ENCODE peak calls at places on chromosomes 13 and 19, in eight cellular contexts. One of them, this sample, is unnamed.
A peak's percentile ranks its signal among the peaks of the same experiment; 100 is the strongest.

GRCh38 chr19:19488875-19489690 is 26.3 kb downstream of the TSSK6 start:
- DNase-seq in transverse colon: peak; percentile 79
- DNase-seq in stomach: peak; percentile 64
- DNase-seq in body of pancreas: peak; percentile 82
- DNase-seq in Peyer's patch: peak; percentile 85
- DNase-seq in gastrocnemius medialis: peak; percentile 34
- DNase-seq in esophagus squamous epithelium: peak; percentile 70
- DNase-seq in uterus: peak; percentile 76
- DNase-seq in this sample: peak; percentile 77

GRCh38 chr19:10431943-10432735 is 11.8 kb downstream of the PDE4A start:
- DNase-seq in gastrocnemius medialis: peak; percentile 64
- DNase-seq in transverse colon: peak; percentile 86
- DNase-seq in uterus: no peak
- DNase-seq in body of pancreas: peak; percentile 64
- DNase-seq in esophagus squamous epithelium: no peak
- DNase-seq in stomach: peak; percentile 78
- DNase-seq in Peyer's patch: peak; percentile 73
- DNase-seq in this sample: peak; percentile 37

GRCh38 chr13:103315701-103316100 is 249.5 kb upstream of the SLC10A2 start:
- DNase-seq in uterus: no peak
- DNase-seq in stomach: no peak
- DNase-seq in gastrocnemius medialis: no peak
- DNase-seq in transverse colon: no peak
- DNase-seq in body of pancreas: no peak
- DNase-seq in esophagus squamous epithelium: no peak
- DNase-seq in Peyer's patch: no peak
- DNase-seq in this sample: no peak

GRCh38 chr19:12687496-12688196 is at the start of gene GNG14:
- DNase-seq in uterus: no peak
- DNase-seq in gastrocnemius medialis: no peak
- DNase-seq in transverse colon: no peak
- DNase-seq in body of pancreas: no peak
- DNase-seq in esophagus squamous epithelium: no peak
- DNase-seq in stomach: no peak
- DNase-seq in Peyer's patch: no peak
- DNase-seq in this sample: no peak

GRCh38 chr19:33373701-33374405 is at the start of gene CEBPG:
- DNase-seq in transverse colon: peak; percentile 68
- DNase-seq in Peyer's patch: peak; percentile 54
- DNase-seq in stomach: peak; percentile 55
- DNase-seq in body of pancreas: peak; percentile 72
- DNase-seq in esophagus squamous epithelium: no peak
- DNase-seq in gastrocnemius medialis: no peak
- DNase-seq in uterus: peak; percentile 48
- DNase-seq in this sample: peak; percentile 54

GRCh38 chr13:20350819-20351218 is 118.7 kb upstream of the GJB6 start:
- DNase-seq in esophagus squamous epithelium: no peak
- DNase-seq in body of pancreas: no peak
- DNase-seq in gastrocnemius medialis: no peak
- DNase-seq in stomach: no peak
- DNase-seq in uterus: no peak
- DNase-seq in Peyer's patch: no peak
- DNase-seq in transverse colon: no peak
- DNase-seq in this sample: no peak

GRCh38 chr13:112204881-112205327 is 138.0 kb downstream of the SOX1 start:
- DNase-seq in body of pancreas: peak; percentile 62
- DNase-seq in uterus: no peak
- DNase-seq in transverse colon: no peak
- DNase-seq in gastrocnemius medialis: no peak
- DNase-seq in esophagus squamous epithelium: no peak
- DNase-seq in stomach: no peak
- DNase-seq in Peyer's patch: no peak
- DNase-seq in this sample: no peak

GRCh38 chr13:75052616-75053015 is 429.4 kb downstream of the TBC1D4 start:
- DNase-seq in stomach: no peak
- DNase-seq in body of pancreas: no peak
- DNase-seq in gastrocnemius medialis: no peak
- DNase-seq in transverse colon: no peak
- DNase-seq in uterus: no peak
- DNase-seq in esophagus squamous epithelium: no peak
- DNase-seq in Peyer's patch: no peak
- DNase-seq in this sample: no peak

GRCh38 chr19:1812426-1813196 is 535 bp upstream of the ATP8B3 start:
- DNase-seq in transverse colon: peak; percentile 97
- DNase-seq in esophagus squamous epithelium: peak; percentile 83
- DNase-seq in Peyer's patch: peak; percentile 94
- DNase-seq in uterus: peak; percentile 91
- DNase-seq in body of pancreas: peak; percentile 92
- DNase-seq in stomach: peak; percentile 91
- DNase-seq in gastrocnemius medialis: peak; percentile 72
- DNase-seq in this sample: peak; percentile 96

GRCh38 chr13:94886191-94886590 is 173.8 kb upstream of the SOX21 start:
- DNase-seq in transverse colon: no peak
- DNase-seq in stomach: no peak
- DNase-seq in gastrocnemius medialis: no peak
- DNase-seq in uterus: no peak
- DNase-seq in body of pancreas: no peak
- DNase-seq in esophagus squamous epithelium: no peak
- DNase-seq in Peyer's patch: no peak
- DNase-seq in this sample: no peak

GRCh38 chr13:108018371-108018870 is 196.9 kb downstream of the LIG4 start:
- DNase-seq in body of pancreas: no peak
- DNase-seq in uterus: no peak
- DNase-seq in stomach: no peak
- DNase-seq in esophagus squamous epithelium: no peak
- DNase-seq in transverse colon: no peak
- DNase-seq in Peyer's patch: no peak
- DNase-seq in gastrocnemius medialis: no peak
- DNase-seq in this sample: no peak

GRCh38 chr13:110448230-110448629 is 113.3 kb downstream of the RAB20 start:
- DNase-seq in body of pancreas: no peak
- DNase-seq in esophagus squamous epithelium: no peak
- DNase-seq in gastrocnemius medialis: no peak
- DNase-seq in Peyer's patch: no peak
- DNase-seq in uterus: no peak
- DNase-seq in transverse colon: no peak
- DNase-seq in stomach: no peak
- DNase-seq in this sample: no peak

GRCh38 chr13:70384156-70384555 is 275.9 kb upstream of the KLHL1 start:
- DNase-seq in gastrocnemius medialis: no peak
- DNase-seq in Peyer's patch: no peak
- DNase-seq in stomach: no peak
- DNase-seq in transverse colon: no peak
- DNase-seq in uterus: no peak
- DNase-seq in esophagus squamous epithelium: no peak
- DNase-seq in body of pancreas: no peak
- DNase-seq in this sample: no peak

GRCh38 chr13:44575741-44576395 is at the start of gene TSC22D1:
- DNase-seq in Peyer's patch: peak; percentile 56
- DNase-seq in uterus: peak; percentile 38
- DNase-seq in gastrocnemius medialis: no peak
- DNase-seq in stomach: peak; percentile 51
- DNase-seq in body of pancreas: peak; percentile 54
- DNase-seq in esophagus squamous epithelium: no peak
- DNase-seq in transverse colon: peak; percentile 57
- DNase-seq in this sample: peak; percentile 65

GRCh38 chr19:17831419-17831888 is 10.1 kb upstream of the INSL3 start:
- DNase-seq in esophagus squamous epithelium: no peak
- DNase-seq in gastrocnemius medialis: no peak
- DNase-seq in transverse colon: no peak
- DNase-seq in body of pancreas: no peak
- DNase-seq in stomach: no peak
- DNase-seq in uterus: no peak
- DNase-seq in Peyer's patch: no peak
- DNase-seq in this sample: no peak

GRCh38 chr19:12783849-12784393 is 7.4 kb upstream of the JUNB start:
- DNase-seq in uterus: peak; percentile 50
- DNase-seq in stomach: no peak
- DNase-seq in body of pancreas: peak; percentile 55
- DNase-seq in Peyer's patch: no peak
- DNase-seq in transverse colon: peak; percentile 73
- DNase-seq in esophagus squamous epithelium: no peak
- DNase-seq in gastrocnemius medialis: no peak
- DNase-seq in this sample: peak; percentile 30

DNA sequence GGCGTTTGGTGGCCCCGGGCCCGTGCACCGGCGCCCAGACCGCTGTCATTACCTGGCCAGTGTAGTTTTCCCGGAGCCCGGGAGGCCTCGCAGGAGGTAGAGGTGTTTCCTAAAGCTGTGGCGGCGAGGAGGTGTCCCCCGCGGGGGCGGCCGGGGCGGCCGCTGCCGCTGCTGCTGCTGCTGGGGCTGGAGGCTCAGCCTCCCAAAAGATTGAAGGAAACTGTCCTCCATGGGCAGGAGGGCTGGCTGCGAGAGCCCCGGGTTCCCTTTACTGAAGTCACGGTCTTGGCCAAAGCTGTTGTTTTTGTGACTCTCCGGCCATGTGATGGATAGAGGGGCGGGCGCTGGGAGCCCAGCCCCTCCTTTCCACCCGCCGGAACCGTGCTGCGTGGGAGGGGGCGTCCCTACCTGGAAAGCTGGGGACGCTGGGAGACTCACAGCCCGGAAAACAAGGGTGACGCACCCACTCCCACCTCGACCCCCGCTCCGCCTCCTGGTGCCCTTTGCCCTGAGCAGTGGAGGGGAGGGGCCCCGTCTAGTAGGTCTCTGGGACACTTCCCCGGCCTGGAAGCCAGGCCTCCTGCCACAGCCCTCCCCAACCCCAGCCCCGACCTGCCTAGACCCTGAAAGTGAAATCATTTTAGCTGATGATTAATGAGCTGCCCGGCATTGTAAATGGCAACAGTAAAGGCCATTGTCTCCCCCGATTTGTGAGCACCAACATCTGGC is at the start of gene N4BP2L1:
- DNase-seq in body of pancreas: peak; percentile 85
- DNase-seq in esophagus squamous epithelium: peak; percentile 45
- DNase-seq in stomach: peak; percentile 71
- DNase-seq in transverse colon: peak; percentile 85
- DNase-seq in Peyer's patch: peak; percentile 88
- DNase-seq in gastrocnemius medialis: peak; percentile 63
- DNase-seq in uterus: peak; percentile 81
- DNase-seq in this sample: peak; percentile 82
- TF ChIP-seq POLR2A in body of pancreas: peak; percentile 95
- TF ChIP-seq POLR2A in esophagus squamous epithelium: peak; percentile 92
- TF ChIP-seq POLR2A in stomach: no peak
- TF ChIP-seq POLR2A in transverse colon: peak; percentile 87
- TF ChIP-seq POLR2A in Peyer's patch: peak; percentile 60
- TF ChIP-seq POLR2A in gastrocnemius medialis: peak; percentile 92
- TF ChIP-seq POLR2A in uterus: peak; percentile 96
- TF ChIP-seq POLR2A in this sample: peak; percentile 41

GRCh38 chr13:101916758-101917474 is 464.4 kb downstream of the ITGBL1 start:
- DNase-seq in uterus: no peak
- DNase-seq in esophagus squamous epithelium: no peak
- DNase-seq in Peyer's patch: no peak
- DNase-seq in stomach: no peak
- DNase-seq in body of pancreas: no peak
- DNase-seq in transverse colon: no peak
- DNase-seq in gastrocnemius medialis: no peak
- DNase-seq in this sample: no peak
- H3K4me3 ChIP-seq in uterus: no peak overlapping the region
- H3K4me3 ChIP-seq in esophagus squamous epithelium: peak overlapping the region; percentile 63
- H3K4me3 ChIP-seq in Peyer's patch: no peak overlapping the region
- H3K4me3 ChIP-seq in stomach: peak overlapping the region; percentile 40
- H3K4me3 ChIP-seq in body of pancreas: no peak overlapping the region
- H3K4me3 ChIP-seq in transverse colon: no peak overlapping the region
- H3K4me3 ChIP-seq in gastrocnemius medialis: peak overlapping the region; percentile 21
- H3K4me3 ChIP-seq in this sample: peak overlapping the region; percentile 29

GRCh38 chr19:52221031-52221430 is 31.2 kb downstream of the PPP2R1A start:
- DNase-seq in Peyer's patch: no peak
- DNase-seq in stomach: no peak
- DNase-seq in uterus: no peak
- DNase-seq in transverse colon: no peak
- DNase-seq in esophagus squamous epithelium: no peak
- DNase-seq in body of pancreas: no peak
- DNase-seq in gastrocnemius medialis: no peak
- DNase-seq in this sample: no peak
- H3K27ac ChIP-seq in Peyer's patch: no peak overlapping the region
- H3K27ac ChIP-seq in stomach: no peak overlapping the region
- H3K27ac ChIP-seq in uterus: no peak overlapping the region
- H3K27ac ChIP-seq in transverse colon: no peak overlapping the region
- H3K27ac ChIP-seq in esophagus squamous epithelium: no peak overlapping the region
- H3K27ac ChIP-seq in body of pancreas: no peak overlapping the region
- H3K27ac ChIP-seq in gastrocnemius medialis: no peak overlapping the region
- H3K27ac ChIP-seq in this sample: no peak overlapping the region

GRCh38 chr19:42268704-42269517 is at the start of gene CIC:
- DNase-seq in esophagus squamous epithelium: peak; percentile 100
- DNase-seq in gastrocnemius medialis: peak; percentile 100
- DNase-seq in body of pancreas: peak; percentile 100
- DNase-seq in uterus: peak; percentile 100
- DNase-seq in transverse colon: peak; percentile 100
- DNase-seq in stomach: peak; percentile 100
- DNase-seq in Peyer's patch: peak; percentile 99
- DNase-seq in this sample: peak; percentile 100

GRCh38 chr19:42271861-42272534 is 2.9 kb downstream of the CIC start:
- DNase-seq in body of pancreas: no peak
- DNase-seq in stomach: no peak
- DNase-seq in transverse colon: no peak
- DNase-seq in esophagus squamous epithelium: no peak
- DNase-seq in Peyer's patch: no peak
- DNase-seq in uterus: no peak
- DNase-seq in gastrocnemius medialis: no peak
- DNase-seq in this sample: no peak

GRCh38 chr19:42271045-42271419 is 2.0 kb downstream of the CIC start:
- DNase-seq in stomach: no peak
- DNase-seq in gastrocnemius medialis: no peak
- DNase-seq in body of pancreas: peak; percentile 46
- DNase-seq in transverse colon: no peak
- DNase-seq in Peyer's patch: no peak
- DNase-seq in esophagus squamous epithelium: no peak
- DNase-seq in uterus: no peak
- DNase-seq in this sample: no peak

GRCh38 chr19:42269518-42270345 is 680 bp downstream of the CIC start:
- DNase-seq in Peyer's patch: no peak
- DNase-seq in stomach: no peak
- DNase-seq in transverse colon: no peak
- DNase-seq in body of pancreas: peak; percentile 29
- DNase-seq in esophagus squamous epithelium: no peak
- DNase-seq in gastrocnemius medialis: no peak
- DNase-seq in uterus: peak; percentile 46
- DNase-seq in this sample: no peak

DNA sequence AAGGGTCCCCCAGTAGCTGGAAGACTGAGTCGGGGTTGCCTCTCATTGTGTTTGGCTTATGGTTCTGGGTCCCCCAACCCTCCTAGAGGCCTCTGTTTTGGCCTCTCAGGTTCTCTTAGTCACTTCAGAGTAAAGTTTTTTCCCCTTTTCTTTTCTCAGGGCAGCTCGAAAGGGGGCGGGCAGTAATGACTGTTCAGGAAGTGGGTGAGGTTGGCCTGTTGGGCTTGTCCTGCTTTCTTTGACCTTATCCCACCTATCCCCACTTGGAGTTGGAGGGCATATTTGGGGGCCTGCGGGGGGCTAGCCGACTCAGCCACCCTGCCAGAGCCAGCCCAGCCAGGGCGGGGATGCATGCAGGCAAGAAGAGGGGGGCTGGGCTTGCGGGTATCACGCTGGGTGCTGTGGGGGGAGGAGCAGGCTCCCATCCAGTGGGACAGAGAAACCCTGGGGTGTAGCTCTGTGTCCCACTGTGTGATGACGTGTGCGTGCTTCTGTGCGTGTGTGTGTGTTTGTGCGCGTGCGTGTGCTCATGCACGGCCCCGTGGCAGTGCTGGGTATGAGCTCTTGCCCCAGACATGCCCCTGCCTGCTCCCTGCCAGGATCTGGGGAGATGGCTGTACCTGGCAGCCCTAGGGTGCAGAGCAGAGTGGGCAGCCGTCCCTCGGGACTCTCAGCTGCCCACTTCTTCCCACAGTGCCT is 1.4 kb downstream of the CIC start:
- DNase-seq in body of pancreas: peak; percentile 77
- DNase-seq in transverse colon: peak; percentile 63
- DNase-seq in uterus: peak; percentile 53
- DNase-seq in gastrocnemius medialis: no peak
- DNase-seq in esophagus squamous epithelium: no peak
- DNase-seq in stomach: peak; percentile 63
- DNase-seq in Peyer's patch: peak; percentile 65
- DNase-seq in this sample: peak; percentile 50
- TF ChIP-seq POLR2A in body of pancreas: peak; percentile 59
- TF ChIP-seq POLR2A in transverse colon: peak; percentile 13
- TF ChIP-seq POLR2A in uterus: no peak
- TF ChIP-seq POLR2A in gastrocnemius medialis: peak; percentile 41
- TF ChIP-seq POLR2A in esophagus squamous epithelium: peak; percentile 76
- TF ChIP-seq POLR2A in stomach: no peak
- TF ChIP-seq POLR2A in Peyer's patch: no peak
- TF ChIP-seq POLR2A in this sample: no peak